ENCODE peak calls at places on chromosome 7, in ten cellular contexts. One of them, this sample, is unnamed.

GRCh38 chr7:149010451-149010850 is 17.9 kb downstream of the PDIA4 start:
- DNase-seq in mammary epithelial cell: no peak
- DNase-seq in astrocyte: no peak
- DNase-seq in OCI-LY7: no peak
- DNase-seq in fibroblast of pulmonary artery: no peak
- DNase-seq in endodermal cell: no peak
- DNase-seq in fibroblast of villous mesenchyme: no peak
- DNase-seq in dorsolateral prefrontal cortex: no peak
- DNase-seq in AG04449: no peak
- DNase-seq in uterus: no peak
- DNase-seq in this sample: no peak

GRCh38 chr7:130683026-130683425 is 3.3 kb downstream of the TSGA13 start:
- DNase-seq in mammary epithelial cell: no peak
- DNase-seq in astrocyte: peak
- DNase-seq in OCI-LY7: no peak
- DNase-seq in fibroblast of villous mesenchyme: no peak
- DNase-seq in AG04449: peak
- DNase-seq in endodermal cell: no peak
- DNase-seq in uterus: no peak
- DNase-seq in fibroblast of pulmonary artery: no peak
- DNase-seq in dorsolateral prefrontal cortex: no peak
- DNase-seq in this sample: no peak

GRCh38 chr7:102318482-102318971 is 31.9 kb downstream of the SH2B2 start:
- DNase-seq in endodermal cell: peak
- DNase-seq in OCI-LY7: no peak
- DNase-seq in fibroblast of pulmonary artery: peak
- DNase-seq in mammary epithelial cell: peak
- DNase-seq in uterus: no peak
- DNase-seq in dorsolateral prefrontal cortex: no peak
- DNase-seq in AG04449: no peak
- DNase-seq in astrocyte: peak
- DNase-seq in fibroblast of villous mesenchyme: no peak
- DNase-seq in this sample: peak

GRCh38 chr7:108581655-108582491 is 12.2 kb downstream of the DNAJB9 start:
- DNase-seq in astrocyte: no peak
- DNase-seq in dorsolateral prefrontal cortex: no peak
- DNase-seq in fibroblast of pulmonary artery: peak
- DNase-seq in AG04449: peak
- DNase-seq in uterus: no peak
- DNase-seq in fibroblast of villous mesenchyme: peak
- DNase-seq in OCI-LY7: no peak
- DNase-seq in mammary epithelial cell: peak
- DNase-seq in endodermal cell: peak
- DNase-seq in this sample: no peak

GRCh38 chr7:38806912-38807311 is 102.1 kb downstream of the VPS41 start:
- DNase-seq in fibroblast of villous mesenchyme: no peak
- DNase-seq in astrocyte: no peak
- DNase-seq in endodermal cell: no peak
- DNase-seq in mammary epithelial cell: no peak
- DNase-seq in dorsolateral prefrontal cortex: no peak
- DNase-seq in AG04449: no peak
- DNase-seq in OCI-LY7: no peak
- DNase-seq in fibroblast of pulmonary artery: no peak
- DNase-seq in uterus: no peak
- DNase-seq in this sample: no peak

GRCh38 chr7:107694395-107694794 is 33.8 kb downstream of the SLC26A4 start:
- DNase-seq in OCI-LY7: no peak
- DNase-seq in mammary epithelial cell: peak
- DNase-seq in AG04449: no peak
- DNase-seq in endodermal cell: no peak
- DNase-seq in astrocyte: peak
- DNase-seq in dorsolateral prefrontal cortex: peak
- DNase-seq in uterus: no peak
- DNase-seq in fibroblast of pulmonary artery: peak
- DNase-seq in fibroblast of villous mesenchyme: peak
- DNase-seq in this sample: no peak

GRCh38 chr7:108020585-108020984 is 17.6 kb upstream of the LAMB1 start:
- DNase-seq in uterus: no peak
- DNase-seq in mammary epithelial cell: no peak
- DNase-seq in endodermal cell: no peak
- DNase-seq in dorsolateral prefrontal cortex: no peak
- DNase-seq in OCI-LY7: no peak
- DNase-seq in AG04449: no peak
- DNase-seq in astrocyte: no peak
- DNase-seq in fibroblast of pulmonary artery: no peak
- DNase-seq in fibroblast of villous mesenchyme: no peak
- DNase-seq in this sample: no peak

GRCh38 chr7:101564778-101565211 is 64.3 kb downstream of the MYL10 start:
- DNase-seq in uterus: no peak
- DNase-seq in astrocyte: no peak
- DNase-seq in mammary epithelial cell: peak
- DNase-seq in fibroblast of villous mesenchyme: no peak
- DNase-seq in fibroblast of pulmonary artery: no peak
- DNase-seq in dorsolateral prefrontal cortex: no peak
- DNase-seq in OCI-LY7: no peak
- DNase-seq in endodermal cell: peak
- DNase-seq in AG04449: no peak
- DNase-seq in this sample: peak

GRCh38 chr7:140685407-140686087 is 11.0 kb upstream of the NDUFB2 start:
- DNase-seq in mammary epithelial cell: no peak
- DNase-seq in fibroblast of villous mesenchyme: no peak
- DNase-seq in fibroblast of pulmonary artery: no peak
- DNase-seq in dorsolateral prefrontal cortex: no peak
- DNase-seq in uterus: no peak
- DNase-seq in OCI-LY7: no peak
- DNase-seq in AG04449: no peak
- DNase-seq in astrocyte: no peak
- DNase-seq in endodermal cell: no peak
- DNase-seq in this sample: no peak

GRCh38 chr7:109154748-109155147 is 585.1 kb downstream of the DNAJB9 start:
- DNase-seq in OCI-LY7: no peak
- DNase-seq in dorsolateral prefrontal cortex: no peak
- DNase-seq in fibroblast of pulmonary artery: no peak
- DNase-seq in uterus: no peak
- DNase-seq in AG04449: no peak
- DNase-seq in endodermal cell: no peak
- DNase-seq in fibroblast of villous mesenchyme: no peak
- DNase-seq in mammary epithelial cell: no peak
- DNase-seq in astrocyte: no peak
- DNase-seq in this sample: no peak

GRCh38 chr7:139095194-139095659 is 14.3 kb downstream of the ZC3HAV1 start:
- DNase-seq in endodermal cell: peak
- DNase-seq in OCI-LY7: peak
- DNase-seq in fibroblast of pulmonary artery: no peak
- DNase-seq in fibroblast of villous mesenchyme: peak
- DNase-seq in uterus: no peak
- DNase-seq in mammary epithelial cell: no peak
- DNase-seq in AG04449: no peak
- DNase-seq in astrocyte: no peak
- DNase-seq in dorsolateral prefrontal cortex: no peak
- DNase-seq in this sample: no peak

GRCh38 chr7:78601728-78602127 is 803.2 kb downstream of the PHTF2 start:
- DNase-seq in mammary epithelial cell: no peak
- DNase-seq in astrocyte: no peak
- DNase-seq in endodermal cell: no peak
- DNase-seq in dorsolateral prefrontal cortex: no peak
- DNase-seq in OCI-LY7: no peak
- DNase-seq in fibroblast of pulmonary artery: no peak
- DNase-seq in fibroblast of villous mesenchyme: no peak
- DNase-seq in AG04449: no peak
- DNase-seq in uterus: no peak
- DNase-seq in this sample: no peak

GRCh38 chr7:48522692-48523091 is 351.4 kb downstream of the ABCA13 start:
- DNase-seq in AG04449: no peak
- DNase-seq in dorsolateral prefrontal cortex: no peak
- DNase-seq in fibroblast of villous mesenchyme: no peak
- DNase-seq in OCI-LY7: no peak
- DNase-seq in endodermal cell: no peak
- DNase-seq in uterus: no peak
- DNase-seq in fibroblast of pulmonary artery: no peak
- DNase-seq in mammary epithelial cell: no peak
- DNase-seq in astrocyte: no peak
- DNase-seq in this sample: no peak

GRCh38 chr7:7795736-7796135 is 77.3 kb upstream of the RPA3 start:
- DNase-seq in fibroblast of pulmonary artery: peak
- DNase-seq in astrocyte: peak
- DNase-seq in AG04449: no peak
- DNase-seq in dorsolateral prefrontal cortex: no peak
- DNase-seq in endodermal cell: no peak
- DNase-seq in OCI-LY7: no peak
- DNase-seq in mammary epithelial cell: peak
- DNase-seq in uterus: no peak
- DNase-seq in fibroblast of villous mesenchyme: peak
- DNase-seq in this sample: no peak

GRCh38 chr7:26583094-26583493 is 281.3 kb downstream of the SKAP2 start:
- DNase-seq in dorsolateral prefrontal cortex: no peak
- DNase-seq in mammary epithelial cell: no peak
- DNase-seq in OCI-LY7: no peak
- DNase-seq in fibroblast of pulmonary artery: no peak
- DNase-seq in endodermal cell: no peak
- DNase-seq in uterus: no peak
- DNase-seq in fibroblast of villous mesenchyme: no peak
- DNase-seq in AG04449: no peak
- DNase-seq in astrocyte: no peak
- DNase-seq in this sample: no peak

GRCh38 chr7:484365-485101 is 35.1 kb downstream of the PDGFA start:
- DNase-seq in uterus: no peak
- DNase-seq in mammary epithelial cell: no peak
- DNase-seq in fibroblast of villous mesenchyme: no peak
- DNase-seq in OCI-LY7: no peak
- DNase-seq in astrocyte: no peak
- DNase-seq in AG04449: no peak
- DNase-seq in fibroblast of pulmonary artery: no peak
- DNase-seq in dorsolateral prefrontal cortex: no peak
- DNase-seq in endodermal cell: no peak
- DNase-seq in this sample: no peak

GRCh38 chr7:3943265-3943664 is 642.2 kb downstream of the SDK1 start:
- DNase-seq in AG04449: no peak
- DNase-seq in fibroblast of villous mesenchyme: no peak
- DNase-seq in mammary epithelial cell: no peak
- DNase-seq in astrocyte: no peak
- DNase-seq in dorsolateral prefrontal cortex: no peak
- DNase-seq in uterus: no peak
- DNase-seq in OCI-LY7: no peak
- DNase-seq in fibroblast of pulmonary artery: no peak
- DNase-seq in endodermal cell: no peak
- DNase-seq in this sample: no peak

GRCh38 chr7:114931656-114932011 is 9.7 kb downstream of the MDFIC start:
- DNase-seq in astrocyte: no peak
- DNase-seq in fibroblast of villous mesenchyme: no peak
- DNase-seq in endodermal cell: no peak
- DNase-seq in AG04449: no peak
- DNase-seq in fibroblast of pulmonary artery: no peak
- DNase-seq in mammary epithelial cell: no peak
- DNase-seq in OCI-LY7: no peak
- DNase-seq in uterus: no peak
- DNase-seq in dorsolateral prefrontal cortex: no peak
- DNase-seq in this sample: no peak
- H3K4me3 ChIP-seq in astrocyte: no peak
- H3K4me3 ChIP-seq in fibroblast of villous mesenchyme: no peak
- H3K4me3 ChIP-seq in endodermal cell: no peak
- H3K4me3 ChIP-seq in AG04449: no peak
- H3K4me3 ChIP-seq in fibroblast of pulmonary artery: no peak
- H3K4me3 ChIP-seq in mammary epithelial cell: no peak
- H3K4me3 ChIP-seq in OCI-LY7: no peak
- H3K4me3 ChIP-seq in uterus: no peak
- H3K4me3 ChIP-seq in dorsolateral prefrontal cortex: no peak
- H3K4me3 ChIP-seq in this sample: no peak

DNA sequence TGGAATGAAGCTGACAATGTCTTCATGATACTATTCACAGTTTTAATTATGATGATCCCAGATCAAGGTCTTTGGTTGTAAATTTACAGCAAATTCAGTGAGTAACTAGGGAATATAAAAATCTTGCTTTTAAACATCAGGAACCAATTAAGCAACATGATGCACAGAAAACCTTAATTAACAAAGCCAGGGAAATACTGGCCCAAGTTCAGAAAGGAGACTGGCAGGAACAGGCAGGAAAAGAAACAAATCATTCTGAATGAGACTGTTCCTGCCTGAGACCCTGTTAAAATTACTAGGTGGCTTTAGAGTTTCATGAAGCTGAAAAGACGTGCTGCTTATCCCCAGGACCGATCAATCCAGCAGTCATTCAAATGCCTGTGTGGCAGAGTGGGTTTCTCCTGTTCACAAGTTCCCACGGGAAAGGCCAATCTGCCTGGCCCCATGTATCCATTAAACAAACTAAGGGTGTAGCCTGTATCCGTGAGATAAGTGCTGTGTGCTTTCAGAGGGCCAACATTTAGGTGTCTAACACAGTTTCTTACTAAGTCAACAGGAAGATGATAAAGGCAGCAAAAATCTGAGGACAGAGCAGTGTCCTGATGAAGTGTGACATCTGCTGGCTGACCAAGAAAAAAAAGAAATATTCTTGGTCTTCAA is 34.4 kb downstream of the PUS7 start:
- DNase-seq in OCI-LY7: peak
- DNase-seq in fibroblast of villous mesenchyme: peak
- DNase-seq in AG04449: peak
- DNase-seq in fibroblast of pulmonary artery: peak
- DNase-seq in uterus: peak
- DNase-seq in dorsolateral prefrontal cortex: no peak
- DNase-seq in endodermal cell: no peak
- DNase-seq in astrocyte: peak
- DNase-seq in mammary epithelial cell: peak
- DNase-seq in this sample: peak
- TF ChIP-seq CTCF in OCI-LY7: peak
- TF ChIP-seq CTCF in fibroblast of villous mesenchyme: peak
- TF ChIP-seq CTCF in AG04449: no peak
- TF ChIP-seq CTCF in fibroblast of pulmonary artery: peak
- TF ChIP-seq CTCF in uterus: no peak
- TF ChIP-seq CTCF in dorsolateral prefrontal cortex: peak
- TF ChIP-seq CTCF in endodermal cell: peak
- TF ChIP-seq CTCF in astrocyte: peak
- TF ChIP-seq CTCF in mammary epithelial cell: peak
- TF ChIP-seq CTCF in this sample: peak

GRCh38 chr7:94053532-94053931 is 49.4 kb upstream of the BET1 start:
- DNase-seq in fibroblast of villous mesenchyme: no peak
- DNase-seq in fibroblast of pulmonary artery: no peak
- DNase-seq in mammary epithelial cell: no peak
- DNase-seq in AG04449: no peak
- DNase-seq in OCI-LY7: no peak
- DNase-seq in astrocyte: no peak
- DNase-seq in endodermal cell: no peak
- DNase-seq in uterus: no peak
- DNase-seq in dorsolateral prefrontal cortex: no peak
- DNase-seq in this sample: peak
- H3K4me3 ChIP-seq in fibroblast of villous mesenchyme: no peak
- H3K4me3 ChIP-seq in fibroblast of pulmonary artery: no peak
- H3K4me3 ChIP-seq in mammary epithelial cell: no peak
- H3K4me3 ChIP-seq in AG04449: no peak
- H3K4me3 ChIP-seq in OCI-LY7: peak
- H3K4me3 ChIP-seq in astrocyte: no peak
- H3K4me3 ChIP-seq in endodermal cell: no peak
- H3K4me3 ChIP-seq in uterus: no peak
- H3K4me3 ChIP-seq in dorsolateral prefrontal cortex: no peak
- H3K4me3 ChIP-seq in this sample: no peak

DNA sequence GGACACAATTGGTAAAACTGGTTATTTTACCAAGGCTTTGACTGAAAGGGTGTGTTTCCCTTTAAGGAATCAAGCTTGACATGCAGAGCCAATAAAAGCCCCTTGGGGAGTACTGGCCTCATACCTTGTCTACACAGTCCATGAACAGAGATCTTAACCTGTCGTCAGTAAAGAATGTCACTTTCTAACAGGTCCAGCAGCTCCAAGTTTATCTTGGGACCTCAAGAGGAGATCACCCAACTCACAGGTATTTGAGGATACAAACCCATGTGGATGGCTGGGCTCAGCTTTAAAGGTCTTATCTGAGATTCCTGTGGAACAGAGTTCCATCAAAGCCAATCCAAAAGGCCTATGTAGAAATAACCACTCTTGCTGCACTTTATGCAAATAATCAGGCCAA is 61.3 kb downstream of the COA1 start:
- DNase-seq in dorsolateral prefrontal cortex: no peak
- DNase-seq in uterus: no peak
- DNase-seq in astrocyte: no peak
- DNase-seq in fibroblast of villous mesenchyme: no peak
- DNase-seq in AG04449: no peak
- DNase-seq in OCI-LY7: no peak
- DNase-seq in endodermal cell: no peak
- DNase-seq in fibroblast of pulmonary artery: no peak
- DNase-seq in mammary epithelial cell: no peak
- DNase-seq in this sample: no peak
- TF ChIP-seq CTCF in dorsolateral prefrontal cortex: no peak
- TF ChIP-seq CTCF in uterus: no peak
- TF ChIP-seq CTCF in astrocyte: no peak
- TF ChIP-seq CTCF in fibroblast of villous mesenchyme: no peak
- TF ChIP-seq CTCF in AG04449: no peak
- TF ChIP-seq CTCF in OCI-LY7: no peak
- TF ChIP-seq CTCF in endodermal cell: no peak
- TF ChIP-seq CTCF in fibroblast of pulmonary artery: no peak
- TF ChIP-seq CTCF in mammary epithelial cell: no peak
- TF ChIP-seq CTCF in this sample: no peak

This sample was measured in LNCaP clone FGC.